ENCODE peak calls at places on chromosome 19, in ten cellular contexts. H is mucosa of descending colon; F is NCI-H1694 treated with DMSO at 0.1 percent for 48 hours; Z is upper lobe of right lung; S is CD4-positive, alpha-beta T cell; X is glutamatergic neuron; U is OCI-M1; W is ACHN; M is astrocyte of the spinal cord; D is uterus. G is an unnamed sample.

GRCh38 chr19:15248106-15248505 is 15.9 kb upstream of the EPHX3 start:
- DNase-seq in H (no peak), F (no peak), Z (no peak), S (no peak), X (no peak), U (no peak), W (no peak), M (peak; percentile 16), D (peak; percentile 38), G (peak; percentile 88)

GRCh38 chr19:47713046-47714021 is at the start of gene EHD2:
- DNase-seq in H (peak; percentile 50), F (peak; percentile 41), Z (peak; percentile 86), S (peak; percentile 26), X (peak; percentile 65), U (no peak), W (peak; percentile 60), M (peak; percentile 80), D (peak; percentile 87), G (no peak)

GRCh38 chr19:36482876-36483275 is 6.5 kb downstream of the ZNF566 start:
- DNase-seq in H (no peak), F (no peak), Z (no peak), S (no peak), X (no peak), U (no peak), W (no peak), M (no peak), D (no peak), G (no peak)

GRCh38 chr19:12786149-12786870 is 5.0 kb upstream of the JUNB start:
- DNase-seq in H (peak; percentile 87), F (no peak), Z (peak; percentile 97), S (no peak), X (no peak), U (peak; percentile 52), W (no peak), M (no peak), D (no peak), G (peak; percentile 89)

GRCh38 chr19:10688545-10689280 is 12.5 kb upstream of the QTRT1 start:
- DNase-seq in H (no peak), F (no peak), Z (no peak), S (no peak), X (no peak), U (no peak), W (no peak), M (no peak), D (no peak), G (no peak)

GRCh38 chr19:1171755-1172352 is 2.2 kb downstream of the SBNO2 start:
- DNase-seq in H (no peak), F (no peak), Z (no peak), S (no peak), X (peak; percentile 82), U (no peak), W (no peak), M (no peak), D (no peak), G (no peak)

GRCh38 chr19:53877361-53877766 is 4.6 kb upstream of the PRKCG start:
- DNase-seq in H (no peak), F (no peak), Z (no peak), S (no peak), X (no peak), U (peak; percentile 25), W (no peak), M (no peak), D (no peak), G (no peak)

GRCh38 chr19:39032164-39032918 is at the start of gene FBXO27:
- DNase-seq in H (peak; percentile 4), F (no peak), Z (peak; percentile 72), S (no peak), X (peak; percentile 46), U (no peak), W (peak; percentile 61), M (no peak), D (no peak), G (peak; percentile 67)

GRCh38 chr19:52542984-52543664 is 15.7 kb downstream of the ZNF808 start:
- DNase-seq in H (no peak), F (no peak), Z (no peak), S (no peak), X (no peak), U (no peak), W (no peak), M (no peak), D (no peak), G (no peak)

GRCh38 chr19:10288662-10289166 is 1.0 kb upstream of the ICAM5 start:
- DNase-seq in H (peak; percentile 59), F (no peak), Z (peak; percentile 79), S (no peak), X (no peak), U (peak; percentile 100), W (peak; percentile 65), M (no peak), D (no peak), G (no peak)

GRCh38 chr19:30128211-30128610 is 186.2 kb downstream of the URI1 start:
- DNase-seq in H (no peak), F (no peak), Z (no peak), S (no peak), X (no peak), U (no peak), W (no peak), M (no peak), D (no peak), G (no peak)

GRCh38 chr19:33812388-33813330 is 16.0 kb downstream of the KCTD15 start:
- DNase-seq in H (no peak), F (no peak), Z (peak; percentile 55), S (no peak), X (no peak), U (no peak), W (no peak), M (no peak), D (no peak), G (no peak)

GRCh38 chr19:53432088-53432661 is 391 bp downstream of the ZNF761 start:
- DNase-seq in H (peak; percentile 55), F (no peak), Z (peak; percentile 75), S (no peak), X (peak; percentile 36), U (peak; percentile 56), W (peak; percentile 10), M (no peak), D (peak; percentile 34), G (peak; percentile 65)

GRCh38 chr19:43612374-43612773 is 486 bp downstream of the SRRM5 start:
- DNase-seq in H (no peak), F (no peak), Z (no peak), S (no peak), X (no peak), U (no peak), W (no peak), M (no peak), D (no peak), G (no peak)

GRCh38 chr19:38932425-38933179 is 1.9 kb downstream of the MRPS12 start:
- DNase-seq in H (peak; percentile 53), F (peak; percentile 15), Z (no peak), S (no peak), X (no peak), U (peak; percentile 54), W (peak; percentile 64), M (peak; percentile 32), D (no peak), G (no peak)

GRCh38 chr19:8423821-8424223 is 10.7 kb downstream of the MARCHF2 start:
- DNase-seq in H (peak; percentile 87), F (no peak), Z (peak; percentile 85), S (no peak), X (peak; percentile 81), U (peak; percentile 95), W (peak; percentile 95), M (peak; percentile 95), D (peak; percentile 95), G (peak; percentile 88)

GRCh38 chr19:46408611-46409039 is 4.7 kb downstream of the CCDC8 start:
- DNase-seq in H (peak; percentile 35), F (no peak), Z (peak; percentile 90), S (no peak), X (peak; percentile 58), U (no peak), W (no peak), M (peak; percentile 16), D (peak; percentile 85), G (peak; percentile 90)

GRCh38 chr19:36128392-36128736 is 11.5 kb upstream of the CAPNS1 start:
- DNase-seq in H (peak; percentile 64), F (peak; percentile 31), Z (no peak), S (no peak), X (no peak), U (no peak), W (no peak), M (no peak), D (no peak), G (no peak)

GRCh38 chr19:23531976-23532375 is 136.7 kb upstream of the ZNF91 start:
- DNase-seq in H (no peak), F (no peak), Z (no peak), S (no peak), X (no peak), U (no peak), W (no peak), M (no peak), D (no peak), G (no peak)

GRCh38 chr19:43779820-43780219 is 953 bp downstream of the KCNN4 start:
- DNase-seq in H (peak; percentile 66), F (no peak), Z (no peak), S (no peak), X (no peak), U (peak; percentile 82), W (no peak), M (no peak), D (no peak), G (no peak)

GRCh38 chr19:40717325-40717879 is 490 bp downstream of the ITPKC start:
- DNase-seq in H (peak; percentile 56), F (no peak), Z (peak; percentile 75), S (no peak), X (no peak), U (no peak), W (peak; percentile 13), M (no peak), D (no peak), G (no peak)

GRCh38 chr19:5026706-5027273 is 57.9 kb downstream of the KDM4B start:
- DNase-seq in H (no peak), F (no peak), Z (no peak), S (no peak), X (no peak), U (no peak), W (no peak), M (no peak), D (no peak), G (no peak)

GRCh38 chr19:12985049-12985776 is 10.1 kb upstream of the NFIX start:
- DNase-seq in H (peak; percentile 86), F (no peak), Z (no peak), S (no peak), X (peak; percentile 68), U (no peak), W (no peak), M (peak; percentile 64), D (no peak), G (no peak)

GRCh38 chr19:1241417-1242095 is at the start of gene ATP5F1D:
- DNase-seq in H (peak; percentile 94), F (peak; percentile 72), Z (peak; percentile 98), S (peak; percentile 88), X (peak; percentile 93), U (peak; percentile 95), W (peak; percentile 91), M (peak; percentile 94), D (peak; percentile 94), G (no peak)

GRCh38 chr19:38686530-38686888 is 39.1 kb downstream of the ACTN4 start:
- DNase-seq in H (peak; percentile 46), F (no peak), Z (no peak), S (no peak), X (no peak), U (no peak), W (no peak), M (no peak), D (no peak), G (no peak)

GRCh38 chr19:14943601-14944000 is 2.3 kb downstream of the OR7C2 start:
- DNase-seq in H (no peak), F (no peak), Z (no peak), S (no peak), X (no peak), U (peak; percentile 73), W (no peak), M (no peak), D (no peak), G (no peak)